ENCODE peak calls at places on chromosomes 3 and 15, in four cellular contexts. O is IMR-90, E is H9, Y is mesendoderm. M is an unnamed sample.

GRCh38 chr3:99439892-99440291 is 198.5 kb upstream of the COL8A1 start:
- DNase-seq in Y (no peak), E (no peak), O (no peak), M (no peak)

GRCh38 chr3:169812844-169813677 is at the start of the genes LRRC34 and LRRIQ4:
- DNase-seq in O (peak), E (peak), Y (peak), M (peak)

GRCh38 chr3:126964950-126965349 is 18.0 kb upstream of the PLXNA1 start:
- DNase-seq in E (no peak), Y (no peak), O (no peak), M (no peak)

GRCh38 chr3:39013289-39013688 is 38.5 kb downstream of the SCN11A start:
- DNase-seq in Y (peak), E (peak), O (peak), M (no peak)

GRCh38 chr3:171828852-171829770 is 14.0 kb upstream of the TMEM212 start:
- DNase-seq in Y (no peak), O (no peak), E (no peak), M (no peak)

GRCh38 chr3:146161725-146162047 is 702 bp upstream of the PLOD2 start:
- DNase-seq in O (peak), Y (peak), E (no peak), M (no peak)

GRCh38 chr15:74768771-74769342 is 13.0 kb upstream of the CSK start:
- DNase-seq in O (peak), Y (peak), E (peak), M (no peak)

GRCh38 chr3:187112934-187113793 is 26.1 kb downstream of the RPL39L start:
- DNase-seq in O (peak), E (no peak), Y (peak), M (no peak)

GRCh38 chr3:133464573-133464972 is 64.7 kb downstream of the BFSP2 start:
- DNase-seq in Y (no peak), E (no peak), O (peak), M (no peak)

GRCh38 chr3:147529551-147529950 is 120.4 kb downstream of the ZIC1 start:
- DNase-seq in O (no peak), E (no peak), Y (no peak), M (no peak)

GRCh38 chr3:4885322-4885721 is 93.9 kb upstream of the BHLHE40 start:
- DNase-seq in Y (peak), O (no peak), E (no peak), M (no peak)

GRCh38 chr3:169391672-169392071 is 271.8 kb downstream of the MECOM start:
- DNase-seq in Y (no peak), E (no peak), O (no peak), M (no peak)

GRCh38 chr15:48149858-48150257 is 28.2 kb downstream of the MYEF2 start:
- DNase-seq in O (peak), E (no peak), Y (peak), M (no peak)

GRCh38 chr15:26045516-26045915 is 182.4 kb upstream of the ATP10A start:
- DNase-seq in O (no peak), Y (no peak), E (no peak), M (no peak)

GRCh38 chr3:56790016-56790950 is 11.5 kb downstream of the ARHGEF3 start:
- DNase-seq in Y (no peak), E (no peak), O (no peak), M (no peak)

GRCh38 chr3:127777861-127778711 is 44.2 kb downstream of the MGLL start:
- DNase-seq in O (no peak), E (no peak), Y (no peak), M (no peak)

GRCh38 chr3:100072328-100073048 is 41.8 kb downstream of the FILIP1L start:
- DNase-seq in E (no peak), O (no peak), Y (no peak), M (no peak)

GRCh38 chr3:189787191-189787590 is 156.0 kb downstream of the TP63 start:
- DNase-seq in O (no peak), Y (no peak), E (no peak), M (no peak)

GRCh38 chr3:42501681-42502428 is 588 bp upstream of the VIPR1 start:
- DNase-seq in O (peak), E (peak), Y (peak), M (peak)

GRCh38 chr3:121651684-121652083 is 9.0 kb downstream of the HCLS1 start:
- DNase-seq in O (no peak), Y (no peak), E (no peak), M (no peak)

GRCh38 chr3:58214484-58215316 is 3.9 kb upstream of the DNASE1L3 start:
- DNase-seq in E (peak), O (peak), Y (peak), M (no peak)

GRCh38 chr3:122183893-122184590 is 574 bp downstream of the CASR start:
- DNase-seq in Y (peak), E (peak), O (no peak), M (peak)

GRCh38 chr3:125357032-125357658 is 18.0 kb downstream of the ZNF148 start:
- DNase-seq in E (peak), O (peak), Y (peak), M (no peak)

GRCh38 chr3:112048911-112049310 is 14.4 kb downstream of the TMPRSS7 start:
- DNase-seq in O (no peak), E (peak), Y (peak), M (no peak)

GRCh38 chr15:80780416-80781221 is 1.4 kb downstream of the CEMIP start:
- DNase-seq in Y (peak), O (peak), E (peak), M (peak)

GRCh38 chr15:63708141-63708772 is 111.1 kb downstream of the FBXL22 start:
- DNase-seq in E (no peak), O (no peak), Y (no peak), M (no peak)

GRCh38 chr3:60633644-60634043 is 617.6 kb downstream of the FHIT start:
- DNase-seq in E (no peak), O (no peak), Y (no peak), M (no peak)

GRCh38 chr3:64627471-64628321 is 60.1 kb downstream of the ADAMTS9 start:
- DNase-seq in Y (peak), E (no peak), O (peak), M (no peak)

GRCh38 chr3:69749461-69749860 is 10.2 kb downstream of the MITF start:
- DNase-seq in E (no peak), Y (no peak), O (peak), M (no peak)

GRCh38 chr15:43886558-43886957 is 59.8 kb downstream of the WDR76 start:
- DNase-seq in Y (no peak), E (no peak), O (no peak), M (no peak)

GRCh38 chr15:22866066-22866465 is 27.6 kb downstream of the NIPA2 start:
- DNase-seq in E (no peak), Y (no peak), O (peak), M (no peak)

GRCh38 chr15:20356444-20357138 is 185.0 kb downstream of the GOLGA6L6 start:
- DNase-seq in O (no peak), Y (peak), E (peak), M (peak)

GRCh38 chr3:47781326-47781684 is 388 bp downstream of the SMARCC1 start:
- DNase-seq in Y (peak), E (peak), O (no peak), M (no peak)

GRCh38 chr3:124007186-124007585 is 15.3 kb upstream of the ROPN1 start:
- DNase-seq in O (peak), E (no peak), Y (no peak), M (no peak)

GRCh38 chr3:141331370-141332318 is 36.7 kb upstream of the ZBTB38 start:
- DNase-seq in E (no peak), O (peak), Y (no peak), M (no peak)

DNA sequence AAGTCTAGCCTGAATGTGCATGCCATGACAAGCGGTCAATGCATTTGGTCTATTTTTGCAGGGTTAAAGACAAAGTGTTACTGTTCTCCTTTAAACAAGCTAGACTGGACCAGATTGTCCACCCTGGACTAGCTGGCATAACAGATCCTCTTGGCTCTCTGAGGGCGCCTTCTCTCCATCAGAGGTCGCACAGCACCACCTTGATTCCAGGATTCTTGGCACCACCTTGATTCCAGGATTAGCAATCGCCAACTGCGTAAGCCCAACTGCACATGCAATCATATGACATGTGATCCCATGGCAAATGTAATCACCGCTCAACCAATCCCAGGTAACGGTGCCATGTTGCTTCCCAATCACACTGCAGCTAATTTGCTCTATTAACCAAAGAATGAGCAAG is 98.6 kb downstream of the OXNAD1 start:
- DNase-seq in Y (no peak), O (no peak), E (no peak), M (no peak)
- H3K56ac ChIP-seq in Y (no peak), O (no peak), E (no peak), M (no peak)

GRCh38 chr3:71312461-71312860 is 271.1 kb downstream of the FOXP1 start:
- DNase-seq in O (no peak), Y (no peak), E (no peak), M (no peak)

GRCh38 chr3:71309886-71310285 is 273.6 kb downstream of the FOXP1 start:
- DNase-seq in Y (no peak), O (peak), E (no peak), M (no peak)

GRCh38 chr3:71309342-71309741 is 274.2 kb downstream of the FOXP1 start:
- DNase-seq in E (no peak), O (no peak), Y (no peak), M (no peak)

GRCh38 chr3:71310595-71311319 is 272.8 kb downstream of the FOXP1 start:
- DNase-seq in Y (peak), E (no peak), O (peak), M (no peak)

DNA sequence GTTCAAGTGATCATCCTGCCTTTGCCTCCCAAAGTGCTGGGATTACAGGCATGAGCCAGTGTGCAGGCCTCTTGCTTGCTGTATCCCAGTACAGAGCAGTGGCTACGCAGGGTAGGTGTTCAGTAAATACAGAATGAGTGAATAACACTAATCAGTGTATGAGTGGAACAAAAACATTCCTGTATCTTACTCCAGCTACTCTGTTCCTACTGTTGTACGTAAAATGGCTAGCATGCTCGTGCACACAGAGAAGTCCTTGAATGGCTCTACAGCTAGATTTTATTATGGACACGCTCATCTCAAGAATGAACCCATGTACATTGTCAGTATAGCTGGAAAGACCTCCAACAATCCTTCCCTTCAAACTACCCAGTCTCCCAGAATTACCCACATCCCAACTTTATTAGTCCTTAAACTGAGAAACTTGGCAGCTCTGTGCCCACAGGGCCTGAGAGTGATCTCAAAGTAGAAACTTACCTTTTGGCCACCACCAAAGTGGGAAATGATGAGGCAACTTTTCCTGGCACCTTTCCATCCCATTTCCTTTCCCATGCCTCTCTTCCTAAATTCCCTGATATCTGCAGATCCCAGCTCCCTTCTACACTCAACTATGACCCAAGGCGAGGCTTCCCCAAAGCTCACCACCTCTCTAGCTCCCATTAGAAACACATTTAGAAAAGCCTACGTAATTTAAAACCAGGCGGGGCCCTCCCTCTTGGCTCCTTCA is 272.0 kb downstream of the FOXP1 start:
- DNase-seq in E (no peak), Y (no peak), O (no peak), M (no peak)
- H3K56ac ChIP-seq in E (no peak), Y (no peak), O (no peak), M (no peak)

DNA sequence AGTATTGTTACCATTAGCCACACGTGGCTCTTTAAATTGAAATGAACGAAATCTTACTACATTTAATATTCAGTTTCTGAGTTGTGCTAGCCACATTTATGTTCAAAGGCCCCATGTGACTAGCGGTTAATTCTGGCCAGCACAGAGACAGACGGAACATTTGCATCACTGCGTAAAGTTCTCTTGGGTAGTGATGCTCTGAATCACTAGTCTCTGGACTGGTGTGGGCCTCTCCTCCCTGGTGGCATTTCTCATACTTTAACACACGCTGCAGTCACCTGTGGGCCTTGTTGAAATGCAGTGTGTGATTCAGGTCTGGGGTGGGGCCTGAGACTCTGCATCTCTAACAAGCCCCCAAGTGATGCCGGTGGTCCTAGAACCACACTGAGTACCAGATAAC is 624.0 kb downstream of the FOXP1 start:
- DNase-seq in Y (no peak), O (no peak), E (no peak), M (no peak)
- H3K56ac ChIP-seq in Y (no peak), O (no peak), E (no peak), M (no peak)

DNA sequence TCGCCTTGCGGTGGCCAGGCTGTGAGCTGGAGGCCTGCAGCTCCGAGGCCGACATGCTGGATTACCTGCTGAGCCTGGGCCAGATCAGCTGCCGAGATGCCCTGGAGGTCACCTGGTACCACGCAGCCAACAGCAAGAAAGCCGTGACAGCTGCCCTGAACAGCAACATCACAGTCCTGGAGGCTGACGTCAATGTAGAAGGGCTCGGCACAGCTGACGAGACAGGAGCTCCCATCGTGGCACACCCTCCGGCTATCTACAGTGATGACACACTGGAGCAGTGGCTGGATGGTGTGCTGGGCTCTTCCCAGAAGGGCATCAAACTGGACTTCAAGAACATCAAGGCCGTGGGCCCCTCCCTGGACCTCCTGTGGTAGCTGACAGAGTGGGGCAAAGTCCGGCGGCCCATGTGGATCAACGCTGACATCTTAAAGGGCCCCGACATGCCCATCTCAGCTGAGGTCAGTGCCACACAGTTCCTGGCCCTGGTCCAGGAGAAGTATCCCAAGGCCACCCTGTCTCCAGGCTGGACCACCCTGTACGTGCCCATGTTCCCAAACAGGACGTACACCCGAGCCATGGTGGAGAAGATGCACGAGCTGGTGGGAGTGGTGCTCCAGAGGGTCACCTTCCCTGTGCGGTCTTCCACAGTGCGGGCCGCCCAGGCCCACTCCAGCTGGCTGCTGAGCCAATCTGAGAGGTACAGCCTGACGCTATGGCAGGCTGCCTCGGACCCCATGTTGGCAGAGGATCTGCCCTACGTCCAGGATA is 70.2 kb downstream of the FAM43A start:
- DNase-seq in Y (no peak), E (no peak), O (no peak), M (no peak)
- H3K56ac ChIP-seq in Y (no peak), E (no peak), O (no peak), M (no peak)

GRCh38 chr3:193357291-193357690 is 21.3 kb downstream of the ATP13A5 start:
- DNase-seq in O (no peak), E (no peak), Y (no peak), M (no peak)
- H3K56ac ChIP-seq in O (no peak), E (no peak), Y (no peak), M (no peak)

DNA sequence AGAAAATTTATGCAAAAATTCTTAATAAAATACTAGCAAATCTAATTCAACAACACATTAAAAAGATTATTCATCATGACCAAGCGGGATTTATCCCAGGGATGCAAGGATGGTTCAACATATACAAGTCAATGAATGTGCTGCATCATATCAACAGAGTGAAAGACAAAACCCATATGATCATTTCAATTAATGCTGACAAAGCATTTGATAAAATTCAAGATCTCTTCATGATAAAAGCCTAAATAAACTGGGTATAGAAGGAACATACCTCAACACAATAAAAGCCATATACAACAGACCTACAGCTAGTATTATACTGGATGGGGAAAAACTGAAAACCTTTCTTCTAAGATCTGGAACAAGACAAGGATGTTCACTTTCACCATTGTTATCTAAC is 89.7 kb downstream of the KBTBD8 start:
- DNase-seq in E (no peak), Y (no peak), O (no peak), M (no peak)
- H3K56ac ChIP-seq in E (no peak), Y (no peak), O (no peak), M (no peak)

M was measured in H1.